ENCODE peak calls at places on chromosome 16, in four cellular contexts. One of them, this sample, is unnamed.
A peak's percentile ranks its signal among the peaks of the same experiment; 100 is the strongest.

GRCh38 chr16:54268766-54269165 is 17.8 kb downstream of the IRX3 start:
- DNase-seq in GM12878: no peak
- DNase-seq in K562: no peak
- DNase-seq in H1: no peak
- DNase-seq in this sample: no peak

GRCh38 chr16:72989203-72989991 is 58.5 kb downstream of the ZFHX3 start:
- DNase-seq in H1: no peak
- DNase-seq in K562: no peak
- DNase-seq in GM12878: no peak
- DNase-seq in this sample: peak; percentile 93

GRCh38 chr16:4214215-4214621 is 27.7 kb downstream of the SRL start:
- DNase-seq in K562: no peak
- DNase-seq in GM12878: no peak
- DNase-seq in H1: no peak
- DNase-seq in this sample: peak; percentile 96

GRCh38 chr16:79132745-79133144 is 467.8 kb downstream of the MAF start:
- DNase-seq in K562: no peak
- DNase-seq in H1: no peak
- DNase-seq in GM12878: no peak
- DNase-seq in this sample: no peak

GRCh38 chr16:89241187-89242003 is 23.9 kb downstream of the ZNF778 start:
- DNase-seq in K562: peak; percentile 78
- DNase-seq in GM12878: peak; percentile 57
- DNase-seq in H1: peak; percentile 75
- DNase-seq in this sample: peak; percentile 82

GRCh38 chr16:25109643-25110042 is 1.9 kb upstream of the LCMT1 start:
- DNase-seq in K562: no peak
- DNase-seq in H1: no peak
- DNase-seq in GM12878: no peak
- DNase-seq in this sample: peak; percentile 98

GRCh38 chr16:12760819-12761611 is 42.7 kb downstream of the CPPED1 start:
- DNase-seq in H1: no peak
- DNase-seq in GM12878: no peak
- DNase-seq in K562: no peak
- DNase-seq in this sample: no peak

GRCh38 chr16:11498683-11499082 is 88.0 kb downstream of the LITAF start:
- DNase-seq in K562: no peak
- DNase-seq in GM12878: no peak
- DNase-seq in H1: no peak
- DNase-seq in this sample: no peak

GRCh38 chr16:4762205-4762604 is 4.8 kb downstream of the ZNF500 start:
- DNase-seq in H1: no peak
- DNase-seq in GM12878: no peak
- DNase-seq in K562: no peak
- DNase-seq in this sample: no peak

GRCh38 chr16:69274699-69275235 is 36.4 kb upstream of the VPS4A start:
- DNase-seq in H1: no peak
- DNase-seq in K562: no peak
- DNase-seq in GM12878: no peak
- DNase-seq in this sample: no peak

GRCh38 chr16:52547834-52548215 is 882 bp upstream of the TOX3 start:
- DNase-seq in GM12878: no peak
- DNase-seq in H1: no peak
- DNase-seq in K562: no peak
- DNase-seq in this sample: no peak

GRCh38 chr16:51707666-51708065 is 556.6 kb upstream of the SALL1 start:
- DNase-seq in H1: no peak
- DNase-seq in GM12878: no peak
- DNase-seq in K562: no peak
- DNase-seq in this sample: no peak

GRCh38 chr16:87198328-87198731 is 118.9 kb downstream of the C16orf95 start:
- DNase-seq in GM12878: no peak
- DNase-seq in H1: no peak
- DNase-seq in K562: no peak
- DNase-seq in this sample: peak; percentile 58

GRCh38 chr16:89246383-89246902 is 28.9 kb downstream of the ZNF778 start:
- DNase-seq in GM12878: no peak
- DNase-seq in K562: no peak
- DNase-seq in H1: no peak
- DNase-seq in this sample: no peak

GRCh38 chr16:54928421-54929089 is 2.1 kb upstream of the IRX5 start:
- DNase-seq in H1: peak; percentile 55
- DNase-seq in GM12878: no peak
- DNase-seq in K562: peak; percentile 70
- DNase-seq in this sample: no peak

GRCh38 chr16:3080024-3080423 is 14.6 kb downstream of the IL32 start:
- DNase-seq in H1: no peak
- DNase-seq in K562: no peak
- DNase-seq in GM12878: no peak
- DNase-seq in this sample: no peak

GRCh38 chr16:27800817-27801216 is 250.9 kb downstream of the KATNIP start:
- DNase-seq in GM12878: no peak
- DNase-seq in H1: no peak
- DNase-seq in K562: no peak
- DNase-seq in this sample: no peak

GRCh38 chr16:65044861-65045260 is 77.0 kb downstream of the CDH11 start:
- DNase-seq in GM12878: no peak
- DNase-seq in H1: no peak
- DNase-seq in K562: no peak
- DNase-seq in this sample: peak; percentile 92

GRCh38 chr16:75764154-75764768 is 38.0 kb upstream of the CPHXL start:
- DNase-seq in K562: peak; percentile 51
- DNase-seq in H1: peak; percentile 53
- DNase-seq in GM12878: peak; percentile 53
- DNase-seq in this sample: peak; percentile 70

GRCh38 chr16:86578056-86578455 is 293 bp upstream of the FOXL1 start:
- DNase-seq in K562: no peak
- DNase-seq in GM12878: no peak
- DNase-seq in H1: no peak
- DNase-seq in this sample: peak; percentile 99

GRCh38 chr16:17307501-17307900 is 163.3 kb downstream of the XYLT1 start:
- DNase-seq in H1: no peak
- DNase-seq in K562: no peak
- DNase-seq in GM12878: no peak
- DNase-seq in this sample: no peak

GRCh38 chr16:53745126-53745525 is 41.2 kb downstream of the FTO start:
- DNase-seq in H1: no peak
- DNase-seq in GM12878: no peak
- DNase-seq in K562: no peak
- DNase-seq in this sample: no peak

GRCh38 chr16:84294196-84295142 is at the start of gene WFDC1:
- DNase-seq in K562: no peak
- DNase-seq in H1: peak; percentile 58
- DNase-seq in GM12878: no peak
- DNase-seq in this sample: peak; percentile 19

GRCh38 chr16:87308826-87309225 is 8.4 kb downstream of the C16orf95 start:
- DNase-seq in H1: no peak
- DNase-seq in GM12878: no peak
- DNase-seq in K562: no peak
- DNase-seq in this sample: no peak

GRCh38 chr16:7597677-7598076 is 265.0 kb downstream of the RBFOX1 start:
- DNase-seq in H1: no peak
- DNase-seq in K562: no peak
- DNase-seq in GM12878: no peak
- DNase-seq in this sample: no peak

GRCh38 chr16:20300312-20301097 is 26.8 kb downstream of the GP2 start:
- DNase-seq in GM12878: peak; percentile 46
- DNase-seq in K562: peak; percentile 70
- DNase-seq in H1: peak; percentile 72
- DNase-seq in this sample: peak; percentile 41

GRCh38 chr16:67846063-67846319 is 742 bp upstream of the NUTF2 start:
- DNase-seq in K562: no peak
- DNase-seq in H1: no peak
- DNase-seq in GM12878: no peak
- DNase-seq in this sample: no peak

GRCh38 chr16:4344659-4345438 is 6.3 kb downstream of the PAM16 start:
- DNase-seq in K562: peak; percentile 12
- DNase-seq in GM12878: no peak
- DNase-seq in H1: no peak
- DNase-seq in this sample: peak; percentile 10

GRCh38 chr16:19555938-19556778 is 655 bp downstream of the VPS35L start:
- DNase-seq in H1: peak; percentile 87
- DNase-seq in K562: peak; percentile 67
- DNase-seq in GM12878: peak; percentile 13
- DNase-seq in this sample: peak; percentile 26

GRCh38 chr16:15639061-15639568 is 3.8 kb downstream of the MARF1 start:
- DNase-seq in H1: no peak
- DNase-seq in K562: no peak
- DNase-seq in GM12878: peak; percentile 77
- DNase-seq in this sample: no peak

GRCh38 chr16:26189496-26190005 is 497.8 kb downstream of the HS3ST4 start:
- DNase-seq in GM12878: no peak
- DNase-seq in H1: no peak
- DNase-seq in K562: no peak
- DNase-seq in this sample: no peak

GRCh38 chr16:77844801-77845200 is 56.4 kb downstream of the VAT1L start:
- DNase-seq in H1: no peak
- DNase-seq in K562: no peak
- DNase-seq in GM12878: no peak
- DNase-seq in this sample: no peak
- TF ChIP-seq CHD1 in H1: no peak
- TF ChIP-seq CHD1 in K562: no peak
- TF ChIP-seq CHD1 in GM12878: no peak
- TF ChIP-seq CHD1 in this sample: no peak

DNA sequence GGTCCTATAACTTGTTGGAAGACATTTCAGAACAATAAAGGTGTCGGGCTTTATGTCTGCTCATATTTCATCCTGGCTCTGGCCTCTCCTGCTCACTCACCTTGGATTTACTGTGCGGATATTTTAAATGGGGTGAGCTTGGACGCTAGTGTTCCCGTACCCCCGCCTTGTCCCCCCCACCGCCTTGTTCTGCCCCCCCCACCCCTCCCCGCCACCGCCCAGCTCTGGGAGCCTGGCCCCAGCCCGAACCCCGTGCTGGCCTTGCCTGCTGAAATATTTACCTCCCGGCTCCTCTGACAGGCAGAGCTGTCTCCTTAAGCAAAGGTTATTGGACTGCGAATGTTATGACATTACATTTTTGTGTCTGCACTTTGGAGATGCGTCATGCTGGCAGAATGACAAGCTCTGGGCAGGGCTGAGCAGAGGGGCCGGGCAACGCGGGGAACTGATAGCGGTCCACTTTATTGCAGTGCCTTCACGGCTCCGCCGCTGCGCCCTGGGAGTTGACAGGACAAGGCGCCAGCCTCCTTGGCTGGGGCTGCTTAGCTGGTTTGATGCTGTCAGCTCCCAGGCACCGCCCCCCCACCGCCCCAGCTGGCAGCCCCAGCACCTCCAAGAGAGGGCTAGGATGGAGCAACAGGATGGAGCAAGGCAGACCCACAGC is 222.5 kb upstream of the GSE1 start:
- DNase-seq in H1: peak; percentile 42
- DNase-seq in K562: peak; percentile 90
- DNase-seq in GM12878: no peak
- DNase-seq in this sample: peak; percentile 95
- TF ChIP-seq CHD1 in H1: no peak
- TF ChIP-seq CHD1 in K562: no peak
- TF ChIP-seq CHD1 in GM12878: no peak
- TF ChIP-seq CHD1 in this sample: no peak

DNA sequence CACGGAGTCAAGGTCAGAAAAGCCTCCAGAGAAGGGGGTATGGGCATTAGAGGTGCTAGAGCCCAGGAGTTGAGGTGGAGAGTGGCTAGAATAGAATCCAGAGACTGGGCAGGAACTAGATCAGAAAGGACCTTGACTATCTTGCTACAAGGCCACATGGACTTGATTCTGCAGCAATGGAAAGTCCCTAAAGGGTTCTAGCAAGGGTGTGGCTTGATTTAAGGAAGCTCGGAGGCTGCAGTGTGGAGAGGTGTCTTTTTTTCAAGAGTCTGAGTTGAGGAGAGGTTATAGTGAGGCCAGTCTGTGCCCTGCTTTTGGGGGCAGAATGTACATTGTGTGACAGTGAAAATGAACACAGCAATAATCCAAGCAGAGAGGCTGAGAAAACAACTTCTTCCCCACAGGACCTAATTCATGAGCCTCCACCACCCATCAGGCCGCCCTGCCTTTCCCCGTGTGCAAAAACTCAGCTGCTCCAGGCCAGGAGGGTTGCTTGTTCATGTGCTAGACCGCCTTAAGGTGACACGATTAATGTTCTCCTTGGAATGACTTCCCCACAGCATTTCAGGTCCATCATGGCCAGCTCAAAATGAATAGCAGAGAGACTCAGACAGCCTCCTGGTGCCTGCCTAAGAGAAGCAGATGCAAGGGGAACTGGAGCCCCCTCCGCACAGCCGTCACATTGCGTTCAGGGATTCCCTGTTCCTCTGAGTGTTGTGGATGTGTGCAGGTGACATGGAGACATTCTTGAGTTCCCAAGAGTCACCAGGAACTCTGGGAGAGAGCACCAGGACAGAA is 8.7 kb upstream of the BEAN1 start:
- DNase-seq in H1: no peak
- DNase-seq in GM12878: no peak
- DNase-seq in K562: no peak
- DNase-seq in this sample: no peak
- TF ChIP-seq CHD1 in H1: no peak
- TF ChIP-seq CHD1 in GM12878: no peak
- TF ChIP-seq CHD1 in K562: no peak
- TF ChIP-seq CHD1 in this sample: no peak

GRCh38 chr16:58379736-58380135 is 12.5 kb upstream of the GINS3 start:
- DNase-seq in K562: no peak
- DNase-seq in H1: no peak
- DNase-seq in GM12878: no peak
- DNase-seq in this sample: no peak
- TF ChIP-seq CHD1 in K562: no peak
- TF ChIP-seq CHD1 in H1: no peak
- TF ChIP-seq CHD1 in GM12878: no peak
- TF ChIP-seq CHD1 in this sample: no peak

GRCh38 chr16:31109622-31110021 is 1.4 kb downstream of the BCKDK start:
- DNase-seq in K562: no peak
- DNase-seq in H1: no peak
- DNase-seq in GM12878: no peak
- DNase-seq in this sample: no peak

GRCh38 chr16:31107465-31107867 is 720 bp upstream of the BCKDK start:
- DNase-seq in GM12878: peak; percentile 54
- DNase-seq in K562: no peak
- DNase-seq in H1: no peak
- DNase-seq in this sample: no peak

GRCh38 chr16:31106509-31107464 is 1.4 kb upstream of the BCKDK start:
- DNase-seq in K562: no peak
- DNase-seq in H1: no peak
- DNase-seq in GM12878: no peak
- DNase-seq in this sample: no peak

GRCh38 chr16:31108794-31109558 is 790 bp downstream of the BCKDK start:
- DNase-seq in H1: no peak
- DNase-seq in GM12878: no peak
- DNase-seq in K562: no peak
- DNase-seq in this sample: no peak

GRCh38 chr16:31108035-31108793 is at the start of gene BCKDK:
- DNase-seq in H1: peak; percentile 85
- DNase-seq in K562: peak; percentile 88
- DNase-seq in GM12878: peak; percentile 32
- DNase-seq in this sample: peak; percentile 60
- TF ChIP-seq CHD1 in H1: no peak
- TF ChIP-seq CHD1 in K562: no peak
- TF ChIP-seq CHD1 in GM12878: peak; percentile 80
- TF ChIP-seq CHD1 in this sample: no peak

This sample was measured in IMR-90.